ENCODE peak calls at places on chromosomes 2 and 18, in four cellular contexts. Y, M, G and O are unnamed samples.

GRCh38 chr2:96163768-96164429 is 18.7 kb upstream of the DUSP2 start:
- DNase-seq in Y (no peak), M (no peak), G (no peak), O (no peak)

GRCh38 chr18:62790836-62791772 is 75.8 kb downstream of the PHLPP1 start:
- DNase-seq in Y (peak; percentile 22), M (no peak), G (no peak), O (no peak)

GRCh38 chr2:99609851-99610381 is 120.1 kb upstream of the REV1 start:
- DNase-seq in Y (no peak), M (no peak), G (no peak), O (no peak)

GRCh38 chr2:29398384-29399237 is 283.4 kb downstream of the CLIP4 start:
- DNase-seq in Y (peak; percentile 62), M (no peak), G (no peak), O (no peak)

GRCh38 chr2:6143812-6144211 is 451.6 kb downstream of the SOX11 start:
- DNase-seq in Y (no peak), M (no peak), G (no peak), O (no peak)

GRCh38 chr18:50847192-50847591 is 27.4 kb upstream of the MRO start:
- DNase-seq in Y (peak; percentile 53), M (no peak), G (no peak), O (no peak)

GRCh38 chr2:207767461-207768167 is 2.1 kb downstream of the FZD5 start:
- DNase-seq in Y (no peak), M (no peak), G (peak; percentile 71), O (peak; percentile 64)

GRCh38 chr2:239973392-239973791 is 51.8 kb downstream of the NDUFA10 start:
- DNase-seq in Y (no peak), M (no peak), G (no peak), O (no peak)

GRCh38 chr2:196987654-196988364 is 61.3 kb upstream of the PGAP1 start:
- DNase-seq in Y (peak; percentile 98), M (no peak), G (no peak), O (no peak)

GRCh38 chr2:40348038-40348437 is 103.9 kb downstream of the SLC8A1 start:
- DNase-seq in Y (no peak), M (no peak), G (no peak), O (no peak)

GRCh38 chr2:176584333-176584732 is 315.1 kb downstream of the MTX2 start:
- DNase-seq in Y (peak; percentile 64), M (no peak), G (no peak), O (no peak)

GRCh38 chr2:8545676-8546318 is 136.1 kb upstream of the ID2 start:
- DNase-seq in Y (no peak), M (no peak), G (peak; percentile 20), O (peak; percentile 37)